ENCODE peak calls at places on chromosome 7, in seven cellular contexts. B, V, C, Y, D, U and S are unnamed samples.

GRCh38 chr7:142557971-142558582 is 191.2 kb upstream of the PRSS1 start:
- DNase-seq in C (peak; percentile 59), V (no peak), D (peak; percentile 35), U (peak; percentile 66), B (peak; percentile 63), Y (peak; percentile 29), S (no peak)

GRCh38 chr7:121328508-121329459 is at the start of gene WNT16:
- DNase-seq in Y (peak; percentile 57), U (peak; percentile 5), D (peak; percentile 83), B (peak; percentile 26), V (no peak), C (no peak), S (no peak)

GRCh38 chr7:130961128-130961601 is 227.2 kb upstream of the KLF14 start:
- DNase-seq in D (no peak), C (peak; percentile 97), U (peak; percentile 80), B (peak; percentile 81), V (no peak), Y (peak; percentile 37), S (no peak)

GRCh38 chr7:31933481-31933880 is 136.7 kb downstream of the PDE1C start:
- DNase-seq in V (no peak), D (no peak), C (no peak), Y (no peak), B (no peak), U (no peak), S (no peak)

GRCh38 chr7:105682331-105683070 is 101.2 kb upstream of the EFCAB10 start:
- DNase-seq in C (no peak), D (no peak), V (no peak), B (no peak), Y (no peak), U (no peak), S (no peak)

GRCh38 chr7:83996879-83997278 is 197.7 kb downstream of the SEMA3A start:
- DNase-seq in C (no peak), V (no peak), B (no peak), U (no peak), Y (no peak), D (peak; percentile 9), S (no peak)

GRCh38 chr7:151700621-151701185 is 176.2 kb downstream of the PRKAG2 start:
- DNase-seq in U (no peak), C (no peak), V (peak; percentile 61), B (no peak), D (no peak), Y (peak; percentile 49), S (no peak)

GRCh38 chr7:16648551-16648950 is 2.6 kb downstream of the BZW2 start:
- DNase-seq in V (no peak), C (no peak), Y (no peak), B (no peak), U (no peak), D (no peak), S (no peak)

GRCh38 chr7:2033586-2034135 is 199.1 kb downstream of the MAD1L1 start:
- DNase-seq in U (no peak), B (no peak), C (no peak), D (no peak), V (no peak), Y (no peak), S (no peak)

GRCh38 chr7:68295386-68295785 is 1298.8 kb downstream of the TYW1 start:
- DNase-seq in C (no peak), B (no peak), V (no peak), D (no peak), Y (no peak), U (no peak), S (no peak)

GRCh38 chr7:2282185-2282751 is 32.0 kb downstream of the SNX8 start:
- DNase-seq in D (peak; percentile 27), B (no peak), U (no peak), V (no peak), C (no peak), Y (peak; percentile 15), S (no peak)

GRCh38 chr7:39451901-39452300 is 114.3 kb upstream of the YAE1 start:
- DNase-seq in B (no peak), C (no peak), V (no peak), U (no peak), Y (no peak), D (no peak), S (no peak)

GRCh38 chr7:92988051-92988450 is 129.7 kb downstream of the SAMD9 start:
- DNase-seq in D (peak; percentile 35), Y (no peak), B (no peak), V (no peak), C (peak; percentile 6), U (no peak), S (peak; percentile 25)

GRCh38 chr7:2582006-2582735 is 23.4 kb downstream of the IQCE start:
- DNase-seq in Y (no peak), V (no peak), B (no peak), U (no peak), C (no peak), D (no peak), S (no peak)